ENCODE peak calls at places on chromosome 1, in six cellular contexts. X is psoas muscle, N is GM06990, Y is GM20000, I is cardiac muscle cell, Q is endothelial cell. U is an unnamed sample.

GRCh38 chr1:42000781-42001180 is 82.1 kb upstream of the HIVEP3 start:
- DNase-seq in X (no peak), N (no peak), Y (no peak), I (no peak), Q (no peak), U (no peak)

GRCh38 chr1:186762653-186763052 is 66.1 kb upstream of the PLA2G4A start:
- DNase-seq in X (no peak), N (no peak), Y (no peak), I (no peak), Q (no peak), U (no peak)

GRCh38 chr1:53073899-53074311 is 11.9 kb downstream of the PODN start:
- DNase-seq in X (peak), N (no peak), Y (no peak), I (no peak), Q (peak), U (peak)

GRCh38 chr1:30730351-30731108 is 7.1 kb upstream of the MATN1 start:
- DNase-seq in X (no peak), N (peak), Y (peak), I (peak), Q (no peak), U (no peak)

GRCh38 chr1:173224280-173224886 is 17.3 kb upstream of the TNFSF4 start:
- DNase-seq in X (no peak), N (no peak), Y (no peak), I (no peak), Q (no peak), U (no peak)

GRCh38 chr1:193520472-193520871 is 334.1 kb upstream of the B3GALT2 start:
- DNase-seq in X (no peak), N (no peak), Y (no peak), I (no peak), Q (no peak), U (no peak)

GRCh38 chr1:212228591-212229119 is 56.6 kb upstream of the PPP2R5A start:
- DNase-seq in X (no peak), N (no peak), Y (no peak), I (no peak), Q (no peak), U (no peak)

GRCh38 chr1:153099646-153100045 is 5.3 kb upstream of the SPRR2E start:
- DNase-seq in X (no peak), N (no peak), Y (no peak), I (no peak), Q (no peak), U (no peak)

GRCh38 chr1:23865543-23865930 is 2.6 kb downstream of the FUCA1 start:
- DNase-seq in X (no peak), N (no peak), Y (peak), I (peak), Q (no peak), U (no peak)

GRCh38 chr1:81446006-81446669 is 354.6 kb upstream of the ADGRL2 start:
- DNase-seq in X (no peak), N (no peak), Y (no peak), I (no peak), Q (no peak), U (no peak)

GRCh38 chr1:26700711-26701110 is 4.9 kb downstream of the ARID1A start:
- DNase-seq in X (no peak), N (no peak), Y (no peak), I (no peak), Q (no peak), U (no peak)

GRCh38 chr1:204072951-204073836 is at the start of gene SOX13:
- DNase-seq in X (peak), N (peak), Y (no peak), I (peak), Q (peak), U (peak)
- TF ChIP-seq CTCF in X (no peak), N (no peak), Y (no peak), I (peak), Q (no peak), U (no peak)

GRCh38 chr1:185238447-185238846 is 78.6 kb downstream of the IVNS1ABP start:
- DNase-seq in X (no peak), N (no peak), Y (no peak), I (peak), Q (no peak), U (no peak)
- TF ChIP-seq CTCF in X (peak), N (peak), Y (peak), I (peak), Q (no peak), U (peak)

GRCh38 chr1:21668232-21669032 is 725 bp downstream of the RAP1GAP start:
- DNase-seq in X (no peak), N (no peak), Y (peak), I (no peak), Q (no peak), U (no peak)
- TF ChIP-seq CTCF in X (no peak), N (peak), Y (no peak), I (peak), Q (no peak), U (no peak)

GRCh38 chr1:46128336-46128735 is 4.1 kb downstream of the PIK3R3 start:
- DNase-seq in X (no peak), N (no peak), Y (no peak), I (no peak), Q (no peak), U (no peak)

GRCh38 chr1:46131727-46132528 is 501 bp downstream of the PIK3R3 start:
- DNase-seq in X (no peak), N (no peak), Y (peak), I (peak), Q (no peak), U (peak)

GRCh38 chr1:46132529-46133180 is at the start of gene PIK3R3:
- DNase-seq in X (peak), N (peak), Y (peak), I (peak), Q (peak), U (peak)

GRCh38 chr1:46131093-46131492 is 1.3 kb downstream of the PIK3R3 start:
- DNase-seq in X (no peak), N (no peak), Y (peak), I (no peak), Q (no peak), U (no peak)

DNA sequence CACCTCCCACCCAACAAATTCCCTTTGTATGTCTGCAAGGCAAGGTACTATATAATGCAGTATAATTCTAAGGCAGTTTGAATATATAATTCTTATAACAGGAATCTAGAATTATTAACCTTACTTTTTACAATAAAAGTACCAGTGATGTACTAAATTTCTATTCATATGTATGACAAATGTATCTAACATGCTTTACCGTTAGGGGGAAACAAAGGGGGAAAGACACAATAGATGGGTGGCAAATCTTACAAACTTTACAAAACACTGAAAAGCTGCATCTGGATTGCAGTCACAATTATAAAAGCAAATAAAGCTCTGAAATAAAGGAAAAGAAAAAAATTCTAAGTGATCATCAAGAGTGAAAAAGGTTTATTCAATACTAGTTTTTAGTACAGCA is 2.3 kb downstream of the PIK3R3 start:
- DNase-seq in X (no peak), N (no peak), Y (no peak), I (no peak), Q (no peak), U (no peak)
- TF ChIP-seq CTCF in X (no peak), N (peak), Y (no peak), I (no peak), Q (no peak), U (no peak)

DNA sequence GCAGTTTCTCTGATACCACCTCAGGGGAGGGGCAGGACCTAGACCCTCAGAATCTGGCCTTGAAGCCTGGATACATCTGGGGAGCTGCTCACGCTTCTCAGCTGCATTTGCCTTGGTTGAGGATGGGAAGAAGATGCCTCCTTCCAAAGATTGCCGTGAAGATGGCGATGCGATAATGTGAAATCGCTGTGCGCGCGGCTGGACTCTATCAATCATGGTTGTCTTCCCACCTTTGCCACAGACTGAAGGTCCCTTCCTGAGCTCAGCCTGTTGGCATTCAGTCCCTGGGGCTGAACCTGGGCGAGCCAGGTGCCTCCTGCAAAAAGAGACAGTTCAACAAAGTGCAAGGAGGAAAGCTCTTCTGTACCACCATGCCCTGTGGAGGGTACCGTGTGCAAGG is 114.4 kb upstream of the SLC45A1 start:
- DNase-seq in X (no peak), N (no peak), Y (no peak), I (no peak), Q (no peak), U (no peak)
- TF ChIP-seq CTCF in X (no peak), N (no peak), Y (no peak), I (no peak), Q (no peak), U (no peak)

DNA sequence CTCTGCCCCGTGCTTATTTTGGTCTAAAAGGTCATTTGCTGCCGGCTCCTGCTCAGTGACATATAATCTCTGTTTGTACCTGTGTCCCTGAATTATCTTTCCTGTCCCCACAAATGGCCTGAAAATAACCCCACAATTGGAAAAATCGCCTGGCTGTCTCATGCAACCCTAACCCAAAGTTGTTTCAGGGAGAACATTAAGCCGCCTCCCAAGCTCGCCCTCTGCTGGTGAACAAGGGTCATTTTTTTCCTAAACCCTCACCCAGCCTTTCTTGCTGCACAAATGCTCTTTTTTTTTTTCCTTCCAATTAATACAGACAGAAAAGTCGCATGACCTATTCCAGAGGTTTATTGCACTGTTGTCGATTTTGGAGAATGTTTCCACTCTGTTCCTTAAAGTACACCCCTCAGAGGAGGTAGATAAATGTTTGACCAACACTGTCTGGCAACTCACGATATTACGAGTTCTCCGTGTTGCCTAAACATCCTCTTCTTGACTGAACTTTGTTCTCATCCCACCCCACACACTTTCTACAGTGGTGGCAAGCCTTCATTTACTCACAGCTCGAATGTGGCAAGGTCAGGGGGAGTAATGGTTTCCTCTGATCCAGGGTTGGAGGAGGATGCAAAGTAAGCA is 148.7 kb downstream of the ZZZ3 start:
- DNase-seq in X (peak), N (no peak), Y (peak), I (peak), Q (peak), U (peak)
- TF ChIP-seq CTCF in X (peak), N (peak), Y (peak), I (peak), Q (peak), U (peak)

GRCh38 chr1:155226910-155227260 is 18.4 kb downstream of the MTX1 start:
- DNase-seq in X (peak), N (peak), Y (peak), I (peak), Q (peak), U (no peak)
- TF ChIP-seq CTCF in X (no peak), N (no peak), Y (no peak), I (no peak), Q (peak), U (peak)

GRCh38 chr1:93437976-93438605 is 9.8 kb upstream of the FNBP1L start:
- DNase-seq in X (no peak), N (peak), Y (peak), I (peak), Q (no peak), U (no peak)
- TF ChIP-seq CTCF in X (peak), N (peak), Y (no peak), I (peak), Q (peak), U (peak)